ENCODE peak calls at places on chromosomes 12 and 14, in five cellular contexts. K, L, X, D and J are unnamed samples.

GRCh38 chr12:24649634-24650033 is 299.3 kb downstream of the BCAT1 start:
- DNase-seq in L (no peak), K (no peak), X (peak), D (no peak), J (no peak)

GRCh38 chr14:31209605-31210004 is 2.0 kb upstream of the HECTD1 start:
- DNase-seq in X (no peak), D (no peak), K (no peak), L (no peak), J (no peak)

GRCh38 chr12:113825705-113826104 is 140.4 kb downstream of the RBM19 start:
- DNase-seq in D (peak), L (no peak), K (no peak), X (no peak), J (no peak)

GRCh38 chr12:27984275-27984674 is 11.7 kb upstream of the PTHLH start:
- DNase-seq in K (no peak), L (no peak), X (no peak), D (no peak), J (no peak)

GRCh38 chr14:71728386-71728785 is 203.8 kb upstream of the RGS6 start:
- DNase-seq in L (no peak), D (no peak), X (no peak), K (no peak), J (no peak)

GRCh38 chr12:124396544-124397398 is 101.9 kb downstream of the RFLNA start:
- DNase-seq in X (no peak), L (peak), D (no peak), K (no peak), J (no peak)

GRCh38 chr12:96383371-96383770 is 16.9 kb downstream of the CDK17 start:
- DNase-seq in X (no peak), D (no peak), L (no peak), K (no peak), J (no peak)

GRCh38 chr12:113831016-113831415 is 135.1 kb downstream of the RBM19 start:
- DNase-seq in D (no peak), K (no peak), X (no peak), L (no peak), J (no peak)

GRCh38 chr12:120110550-120111501 is 5.7 kb downstream of the RAB35 start:
- DNase-seq in L (no peak), D (no peak), K (no peak), X (no peak), J (no peak)

GRCh38 chr12:14723763-14724162 is 27.4 kb upstream of the GUCY2C start:
- DNase-seq in L (peak), K (peak), X (peak), D (no peak), J (peak)

GRCh38 chr12:57845478-57846284 is 848 bp downstream of the CTDSP2 start:
- DNase-seq in X (peak), L (peak), D (no peak), K (no peak), J (no peak)

GRCh38 chr12:6667559-6668210 is 4.8 kb upstream of the ING4 start:
- DNase-seq in X (no peak), L (no peak), D (no peak), K (peak), J (no peak)

GRCh38 chr14:105005929-105006830 is 14.7 kb downstream of the CDCA4 start:
- DNase-seq in K (no peak), X (no peak), D (no peak), L (no peak), J (no peak)

GRCh38 chr12:92002673-92003382 is 142.8 kb downstream of the BTG1 start:
- DNase-seq in D (no peak), X (peak), L (peak), K (no peak), J (no peak)

GRCh38 chr12:121326996-121327674 is 25.1 kb downstream of the ANAPC5 start:
- DNase-seq in K (no peak), X (no peak), D (no peak), L (peak), J (no peak)

GRCh38 chr14:93824518-93825234 is 36.4 kb upstream of the PRIMA1 start:
- DNase-seq in X (peak), K (no peak), L (peak), D (no peak), J (no peak)

GRCh38 chr12:101780599-101780998 is 41.3 kb upstream of the SYCP3 start:
- DNase-seq in K (no peak), D (no peak), X (no peak), L (no peak), J (no peak)

GRCh38 chr12:123099556-123100192 is 51.2 kb downstream of the PITPNM2 start:
- DNase-seq in X (no peak), L (peak), D (no peak), K (no peak), J (no peak)
- TF ChIP-seq YY1 in X (no peak), L (no peak), D (no peak), K (no peak), J (no peak)

DNA sequence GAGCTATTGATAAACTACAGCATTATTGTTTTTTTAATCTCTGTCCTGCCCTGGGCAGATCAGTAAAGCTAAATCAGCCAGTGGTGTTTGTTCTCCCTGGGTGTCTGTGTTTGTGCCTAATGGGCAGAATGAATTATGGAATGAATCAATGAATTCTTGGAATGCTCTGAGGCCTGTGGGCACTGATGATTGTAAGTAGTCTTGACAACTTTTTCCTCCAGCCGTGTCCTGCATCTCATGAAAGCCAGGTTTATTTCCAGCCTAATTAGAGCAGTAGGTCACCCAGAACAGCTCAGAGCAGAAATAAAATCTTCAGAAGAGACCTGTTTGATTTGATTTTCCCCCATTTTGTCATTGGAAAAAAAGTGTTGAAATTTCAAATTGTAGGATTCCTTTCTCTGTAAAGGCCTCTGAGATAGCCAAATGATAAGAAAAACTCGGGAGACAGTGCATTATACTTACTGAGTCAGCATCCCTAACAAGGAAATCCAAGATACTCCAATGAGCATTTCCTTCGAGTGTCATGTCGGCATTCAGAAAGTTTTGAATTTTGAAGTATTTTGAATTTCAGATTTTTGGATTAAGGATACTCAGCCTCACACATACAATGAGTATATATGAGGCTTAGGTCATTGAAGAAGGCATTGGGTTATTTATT is 19.4 kb upstream of the EVL start:
- DNase-seq in D (no peak), K (no peak), X (no peak), L (no peak), J (no peak)
- H2AFZ ChIP-seq in D (no peak), K (no peak), X (no peak), L (no peak), J (peak)

DNA sequence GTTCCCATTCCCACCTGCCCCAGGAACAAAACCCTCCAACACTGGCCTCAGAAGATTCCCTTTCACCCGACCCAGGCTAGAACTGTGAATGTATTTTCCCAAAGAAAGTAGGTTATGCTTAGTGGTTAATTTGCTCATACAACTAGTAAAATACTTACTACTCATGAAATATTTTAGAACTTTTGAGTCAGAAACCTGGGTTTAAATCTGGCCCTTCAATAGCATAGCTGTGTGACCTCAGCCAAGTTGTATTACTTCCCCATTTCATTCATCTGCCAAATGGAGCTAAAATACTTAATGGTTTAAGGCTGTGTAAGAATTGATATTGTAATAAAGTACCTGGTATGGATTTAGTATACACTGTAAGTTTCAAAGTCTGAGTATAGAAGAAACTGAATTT is 69.1 kb upstream of the DNM1L start:
- DNase-seq in K (no peak), D (no peak), X (no peak), L (no peak), J (no peak)
- TF ChIP-seq YY1 in K (no peak), D (no peak), X (no peak), L (no peak), J (no peak)

GRCh38 chr12:20701106-20701505 is 6.0 kb downstream of the SLCO1C1 start:
- DNase-seq in K (no peak), X (no peak), L (no peak), D (no peak), J (no peak)

GRCh38 chr12:20695232-20695631 is at the start of gene SLCO1C1:
- DNase-seq in D (no peak), K (no peak), L (no peak), X (no peak), J (no peak)

DNA sequence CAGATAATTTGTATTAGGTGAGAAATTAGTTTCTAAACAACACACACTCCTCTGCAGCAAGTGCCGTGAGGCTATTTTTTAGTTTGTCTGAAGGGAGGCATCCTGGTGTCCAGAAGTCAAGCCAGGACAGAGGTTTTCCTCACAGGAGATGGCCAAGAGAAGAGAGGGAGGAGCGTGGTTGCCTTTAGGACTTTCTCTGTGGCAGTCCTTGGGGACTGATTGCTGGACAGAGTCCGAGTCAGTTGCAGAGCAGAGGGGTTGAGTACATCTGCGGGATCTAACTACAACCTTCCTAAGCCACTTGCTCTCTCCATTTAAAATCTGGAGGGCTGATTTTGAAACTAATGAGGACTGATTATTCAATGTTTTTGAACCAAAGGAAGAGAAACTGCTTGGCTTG is 1.0 kb downstream of the SLCO1C1 start:
- DNase-seq in D (no peak), K (no peak), L (no peak), X (no peak), J (no peak)
- H2AFZ ChIP-seq in D (peak), K (no peak), L (no peak), X (no peak), J (no peak)

GRCh38 chr12:76422878-76423438 is 74.7 kb upstream of the BBS10 start:
- DNase-seq in L (peak), D (no peak), K (no peak), X (no peak), J (no peak)
- TF ChIP-seq YY1 in L (no peak), D (no peak), K (no peak), X (no peak), J (no peak)

GRCh38 chr14:80609055-80609454 is 332.5 kb downstream of the CEP128 start:
- DNase-seq in D (no peak), X (no peak), L (no peak), K (no peak), J (no peak)
- H2AFZ ChIP-seq in D (no peak), X (no peak), L (no peak), K (no peak), J (no peak)

GRCh38 chr14:91284791-91285548 is 40.5 kb upstream of the GPR68 start:
- DNase-seq in X (no peak), K (no peak), L (peak), D (no peak), J (no peak)
- TF ChIP-seq YY1 in X (no peak), K (no peak), L (no peak), D (no peak), J (no peak)

DNA sequence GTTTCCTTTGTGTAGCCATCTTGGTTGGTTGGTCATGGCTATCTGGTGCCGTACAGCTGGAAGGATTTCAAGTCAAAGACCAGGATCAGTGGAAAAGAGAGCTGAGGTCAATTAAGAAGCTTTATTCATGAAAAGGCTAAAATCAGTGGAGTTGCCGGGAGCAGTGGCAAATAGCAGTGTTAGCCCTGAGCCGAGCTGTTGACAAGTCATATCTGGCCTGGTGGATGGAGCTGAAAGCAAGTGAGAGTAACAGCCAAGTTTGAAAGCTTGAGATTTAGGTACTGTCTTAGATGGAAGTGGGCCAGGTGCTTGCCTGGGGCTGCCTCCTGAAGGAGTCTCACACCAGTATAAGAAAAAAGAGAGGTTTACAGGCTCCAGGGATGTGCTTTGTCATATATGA is 9.0 kb downstream of the BATF start:
- DNase-seq in K (no peak), L (no peak), X (no peak), D (no peak), J (no peak)
- H2AFZ ChIP-seq in K (no peak), L (no peak), X (no peak), D (no peak), J (no peak)

GRCh38 chr14:66920196-66920595 is 269.0 kb upstream of the GARIN2 start:
- DNase-seq in K (no peak), X (peak), L (no peak), D (no peak), J (no peak)

GRCh38 chr14:66923251-66923650 is 266.0 kb upstream of the GARIN2 start:
- DNase-seq in X (no peak), K (no peak), L (no peak), D (no peak), J (no peak)

GRCh38 chr14:66916421-66916820 is 272.8 kb upstream of the GARIN2 start:
- DNase-seq in L (no peak), X (no peak), D (no peak), K (no peak), J (no peak)

GRCh38 chr14:66918527-66918926 is 270.7 kb upstream of the GARIN2 start:
- DNase-seq in K (no peak), X (peak), L (no peak), D (no peak), J (no peak)
- TF ChIP-seq YY1 in K (no peak), X (no peak), L (no peak), D (no peak), J (no peak)